ENCODE peak calls at places on chromosomes 4 and X, in five cellular contexts. One of them, this sample, is unnamed.

GRCh38 chr4:72786401-72786990 is 217.5 kb upstream of the ADAMTS3 start:
- DNase-seq in stimulated activated CD8-positive, alpha-beta memory T cell treated with anti-CD3 and anti-CD28 coated beads, Interleukin-12 subunit alpha, Interleukin-12 subunit beta, amount 100 ng/mL, for 1 hour: no peak
- DNase-seq in GM03348: no peak
- DNase-seq in NCI-H2081: no peak
- DNase-seq in retinal pigment epithelial cell: no peak
- DNase-seq in this sample: no peak

GRCh38 chr4:57116245-57116644 is 6.1 kb upstream of the IGFBP7 start:
- DNase-seq in stimulated activated CD8-positive, alpha-beta memory T cell treated with anti-CD3 and anti-CD28 coated beads, Interleukin-12 subunit alpha, Interleukin-12 subunit beta, amount 100 ng/mL, for 1 hour: no peak
- DNase-seq in GM03348: no peak
- DNase-seq in NCI-H2081: no peak
- DNase-seq in retinal pigment epithelial cell: no peak
- DNase-seq in this sample: no peak

GRCh38 chrX:150543230-150544155 is 24.9 kb upstream of the MTM1 start:
- DNase-seq in stimulated activated CD8-positive, alpha-beta memory T cell treated with anti-CD3 and anti-CD28 coated beads, Interleukin-12 subunit alpha, Interleukin-12 subunit beta, amount 100 ng/mL, for 1 hour: no peak
- DNase-seq in GM03348: no peak
- DNase-seq in NCI-H2081: no peak
- DNase-seq in retinal pigment epithelial cell: no peak
- DNase-seq in this sample: no peak

GRCh38 chr4:52840531-52841350 is 21.4 kb upstream of the RASL11B start:
- DNase-seq in stimulated activated CD8-positive, alpha-beta memory T cell treated with anti-CD3 and anti-CD28 coated beads, Interleukin-12 subunit alpha, Interleukin-12 subunit beta, amount 100 ng/mL, for 1 hour: no peak
- DNase-seq in GM03348: no peak
- DNase-seq in NCI-H2081: no peak
- DNase-seq in retinal pigment epithelial cell: no peak
- DNase-seq in this sample: no peak

GRCh38 chr4:148435654-148436406 is 6.4 kb downstream of the NR3C2 start:
- DNase-seq in stimulated activated CD8-positive, alpha-beta memory T cell treated with anti-CD3 and anti-CD28 coated beads, Interleukin-12 subunit alpha, Interleukin-12 subunit beta, amount 100 ng/mL, for 1 hour: no peak
- DNase-seq in GM03348: no peak
- DNase-seq in NCI-H2081: no peak
- DNase-seq in retinal pigment epithelial cell: no peak
- DNase-seq in this sample: no peak

GRCh38 chr4:137660211-137660610 is 127.9 kb upstream of the PCDH18 start:
- DNase-seq in stimulated activated CD8-positive, alpha-beta memory T cell treated with anti-CD3 and anti-CD28 coated beads, Interleukin-12 subunit alpha, Interleukin-12 subunit beta, amount 100 ng/mL, for 1 hour: no peak
- DNase-seq in GM03348: peak
- DNase-seq in NCI-H2081: no peak
- DNase-seq in retinal pigment epithelial cell: no peak
- DNase-seq in this sample: no peak

GRCh38 chrX:45077748-45078424 is 122.8 kb downstream of the DIPK2B start:
- DNase-seq in stimulated activated CD8-positive, alpha-beta memory T cell treated with anti-CD3 and anti-CD28 coated beads, Interleukin-12 subunit alpha, Interleukin-12 subunit beta, amount 100 ng/mL, for 1 hour: no peak
- DNase-seq in GM03348: no peak
- DNase-seq in NCI-H2081: no peak
- DNase-seq in retinal pigment epithelial cell: no peak
- DNase-seq in this sample: no peak

GRCh38 chr4:169649545-169650226 is 29.3 kb downstream of the CLCN3 start:
- DNase-seq in stimulated activated CD8-positive, alpha-beta memory T cell treated with anti-CD3 and anti-CD28 coated beads, Interleukin-12 subunit alpha, Interleukin-12 subunit beta, amount 100 ng/mL, for 1 hour: no peak
- DNase-seq in GM03348: no peak
- DNase-seq in NCI-H2081: no peak
- DNase-seq in retinal pigment epithelial cell: no peak
- DNase-seq in this sample: no peak

GRCh38 chr4:53508446-53508845 is 82.8 kb downstream of the LNX1 start:
- DNase-seq in stimulated activated CD8-positive, alpha-beta memory T cell treated with anti-CD3 and anti-CD28 coated beads, Interleukin-12 subunit alpha, Interleukin-12 subunit beta, amount 100 ng/mL, for 1 hour: no peak
- DNase-seq in GM03348: no peak
- DNase-seq in NCI-H2081: no peak
- DNase-seq in retinal pigment epithelial cell: no peak
- DNase-seq in this sample: peak

GRCh38 chrX:65928522-65928921 is 111.4 kb downstream of the VSIG4 start:
- DNase-seq in stimulated activated CD8-positive, alpha-beta memory T cell treated with anti-CD3 and anti-CD28 coated beads, Interleukin-12 subunit alpha, Interleukin-12 subunit beta, amount 100 ng/mL, for 1 hour: no peak
- DNase-seq in GM03348: no peak
- DNase-seq in NCI-H2081: no peak
- DNase-seq in retinal pigment epithelial cell: no peak
- DNase-seq in this sample: no peak

GRCh38 chr4:143406523-143406922 is 69.8 kb downstream of the GAB1 start:
- DNase-seq in stimulated activated CD8-positive, alpha-beta memory T cell treated with anti-CD3 and anti-CD28 coated beads, Interleukin-12 subunit alpha, Interleukin-12 subunit beta, amount 100 ng/mL, for 1 hour: no peak
- DNase-seq in GM03348: no peak
- DNase-seq in NCI-H2081: no peak
- DNase-seq in retinal pigment epithelial cell: no peak
- DNase-seq in this sample: peak

GRCh38 chr4:82739292-82740190 is 59.1 kb downstream of the SCD5 start:
- DNase-seq in stimulated activated CD8-positive, alpha-beta memory T cell treated with anti-CD3 and anti-CD28 coated beads, Interleukin-12 subunit alpha, Interleukin-12 subunit beta, amount 100 ng/mL, for 1 hour: peak
- DNase-seq in GM03348: peak
- DNase-seq in NCI-H2081: no peak
- DNase-seq in retinal pigment epithelial cell: no peak
- DNase-seq in this sample: peak

GRCh38 chrX:15567886-15568616 is 32.7 kb downstream of the ACE2 start:
- DNase-seq in stimulated activated CD8-positive, alpha-beta memory T cell treated with anti-CD3 and anti-CD28 coated beads, Interleukin-12 subunit alpha, Interleukin-12 subunit beta, amount 100 ng/mL, for 1 hour: no peak
- DNase-seq in GM03348: no peak
- DNase-seq in NCI-H2081: peak
- DNase-seq in retinal pigment epithelial cell: no peak
- DNase-seq in this sample: no peak

GRCh38 chr4:108070775-108071174 is 81.1 kb downstream of the HADH start:
- DNase-seq in stimulated activated CD8-positive, alpha-beta memory T cell treated with anti-CD3 and anti-CD28 coated beads, Interleukin-12 subunit alpha, Interleukin-12 subunit beta, amount 100 ng/mL, for 1 hour: no peak
- DNase-seq in GM03348: no peak
- DNase-seq in NCI-H2081: no peak
- DNase-seq in retinal pigment epithelial cell: no peak
- DNase-seq in this sample: no peak

GRCh38 chrX:150879855-150880807 is 18.3 kb downstream of the CD99L2 start:
- DNase-seq in stimulated activated CD8-positive, alpha-beta memory T cell treated with anti-CD3 and anti-CD28 coated beads, Interleukin-12 subunit alpha, Interleukin-12 subunit beta, amount 100 ng/mL, for 1 hour: no peak
- DNase-seq in GM03348: no peak
- DNase-seq in NCI-H2081: no peak
- DNase-seq in retinal pigment epithelial cell: no peak
- DNase-seq in this sample: no peak

GRCh38 chrX:1433646-1434357 is 18.9 kb downstream of the ASMTL start:
- DNase-seq in stimulated activated CD8-positive, alpha-beta memory T cell treated with anti-CD3 and anti-CD28 coated beads, Interleukin-12 subunit alpha, Interleukin-12 subunit beta, amount 100 ng/mL, for 1 hour: no peak
- DNase-seq in GM03348: no peak
- DNase-seq in NCI-H2081: no peak
- DNase-seq in retinal pigment epithelial cell: no peak
- DNase-seq in this sample: no peak

GRCh38 chr4:21884615-21885014 is 64.0 kb downstream of the KCNIP4 start:
- DNase-seq in stimulated activated CD8-positive, alpha-beta memory T cell treated with anti-CD3 and anti-CD28 coated beads, Interleukin-12 subunit alpha, Interleukin-12 subunit beta, amount 100 ng/mL, for 1 hour: no peak
- DNase-seq in GM03348: no peak
- DNase-seq in NCI-H2081: no peak
- DNase-seq in retinal pigment epithelial cell: no peak
- DNase-seq in this sample: no peak

GRCh38 chr4:174120446-174121142 is 162.9 kb downstream of the FBXO8 start:
- DNase-seq in stimulated activated CD8-positive, alpha-beta memory T cell treated with anti-CD3 and anti-CD28 coated beads, Interleukin-12 subunit alpha, Interleukin-12 subunit beta, amount 100 ng/mL, for 1 hour: no peak
- DNase-seq in GM03348: peak
- DNase-seq in NCI-H2081: peak
- DNase-seq in retinal pigment epithelial cell: peak
- DNase-seq in this sample: peak

GRCh38 chrX:80432863-80433262 is 12.6 kb downstream of the TENT5D start:
- DNase-seq in stimulated activated CD8-positive, alpha-beta memory T cell treated with anti-CD3 and anti-CD28 coated beads, Interleukin-12 subunit alpha, Interleukin-12 subunit beta, amount 100 ng/mL, for 1 hour: no peak
- DNase-seq in GM03348: peak
- DNase-seq in NCI-H2081: no peak
- DNase-seq in retinal pigment epithelial cell: no peak
- DNase-seq in this sample: no peak

GRCh38 chrX:117834076-117834475 is 282.5 kb downstream of the KLHL13 start:
- DNase-seq in stimulated activated CD8-positive, alpha-beta memory T cell treated with anti-CD3 and anti-CD28 coated beads, Interleukin-12 subunit alpha, Interleukin-12 subunit beta, amount 100 ng/mL, for 1 hour: no peak
- DNase-seq in GM03348: no peak
- DNase-seq in NCI-H2081: no peak
- DNase-seq in retinal pigment epithelial cell: no peak
- DNase-seq in this sample: no peak

GRCh38 chr4:125169192-125169591 is 145.6 kb upstream of the FAT4 start:
- DNase-seq in stimulated activated CD8-positive, alpha-beta memory T cell treated with anti-CD3 and anti-CD28 coated beads, Interleukin-12 subunit alpha, Interleukin-12 subunit beta, amount 100 ng/mL, for 1 hour: no peak
- DNase-seq in GM03348: no peak
- DNase-seq in NCI-H2081: no peak
- DNase-seq in retinal pigment epithelial cell: no peak
- DNase-seq in this sample: no peak

GRCh38 chr4:105933083-105933482 is 37.8 kb downstream of the NPNT start:
- DNase-seq in stimulated activated CD8-positive, alpha-beta memory T cell treated with anti-CD3 and anti-CD28 coated beads, Interleukin-12 subunit alpha, Interleukin-12 subunit beta, amount 100 ng/mL, for 1 hour: no peak
- DNase-seq in GM03348: no peak
- DNase-seq in NCI-H2081: no peak
- DNase-seq in retinal pigment epithelial cell: no peak
- DNase-seq in this sample: no peak

GRCh38 chrX:148771440-148771839 is 271.0 kb downstream of the AFF2 start:
- DNase-seq in stimulated activated CD8-positive, alpha-beta memory T cell treated with anti-CD3 and anti-CD28 coated beads, Interleukin-12 subunit alpha, Interleukin-12 subunit beta, amount 100 ng/mL, for 1 hour: no peak
- DNase-seq in GM03348: no peak
- DNase-seq in NCI-H2081: no peak
- DNase-seq in retinal pigment epithelial cell: no peak
- DNase-seq in this sample: no peak

GRCh38 chrX:46929439-46930018 is 17.3 kb downstream of the JADE3 start:
- DNase-seq in stimulated activated CD8-positive, alpha-beta memory T cell treated with anti-CD3 and anti-CD28 coated beads, Interleukin-12 subunit alpha, Interleukin-12 subunit beta, amount 100 ng/mL, for 1 hour: no peak
- DNase-seq in GM03348: peak
- DNase-seq in NCI-H2081: no peak
- DNase-seq in retinal pigment epithelial cell: no peak
- DNase-seq in this sample: peak

GRCh38 chr4:168928346-168928745 is 81.7 kb downstream of the CBR4 start:
- DNase-seq in stimulated activated CD8-positive, alpha-beta memory T cell treated with anti-CD3 and anti-CD28 coated beads, Interleukin-12 subunit alpha, Interleukin-12 subunit beta, amount 100 ng/mL, for 1 hour: no peak
- DNase-seq in GM03348: no peak
- DNase-seq in NCI-H2081: no peak
- DNase-seq in retinal pigment epithelial cell: no peak
- DNase-seq in this sample: no peak

GRCh38 chr4:86834901-86835300 is 14.3 kb downstream of the SLC10A6 start:
- DNase-seq in stimulated activated CD8-positive, alpha-beta memory T cell treated with anti-CD3 and anti-CD28 coated beads, Interleukin-12 subunit alpha, Interleukin-12 subunit beta, amount 100 ng/mL, for 1 hour: no peak
- DNase-seq in GM03348: peak
- DNase-seq in NCI-H2081: no peak
- DNase-seq in retinal pigment epithelial cell: no peak
- DNase-seq in this sample: peak

GRCh38 chr4:182238355-182238931 is 4.8 kb upstream of the TENM3 start:
- DNase-seq in stimulated activated CD8-positive, alpha-beta memory T cell treated with anti-CD3 and anti-CD28 coated beads, Interleukin-12 subunit alpha, Interleukin-12 subunit beta, amount 100 ng/mL, for 1 hour: no peak
- DNase-seq in GM03348: no peak
- DNase-seq in NCI-H2081: no peak
- DNase-seq in retinal pigment epithelial cell: no peak
- DNase-seq in this sample: no peak

GRCh38 chrX:155027509-155028066 is 944 bp downstream of the FUNDC2 start:
- DNase-seq in stimulated activated CD8-positive, alpha-beta memory T cell treated with anti-CD3 and anti-CD28 coated beads, Interleukin-12 subunit alpha, Interleukin-12 subunit beta, amount 100 ng/mL, for 1 hour: no peak
- DNase-seq in GM03348: peak
- DNase-seq in NCI-H2081: no peak
- DNase-seq in retinal pigment epithelial cell: peak
- DNase-seq in this sample: peak

GRCh38 chr4:124970011-124970410 is 257.5 kb upstream of the ANKRD50 start:
- DNase-seq in stimulated activated CD8-positive, alpha-beta memory T cell treated with anti-CD3 and anti-CD28 coated beads, Interleukin-12 subunit alpha, Interleukin-12 subunit beta, amount 100 ng/mL, for 1 hour: no peak
- DNase-seq in GM03348: no peak
- DNase-seq in NCI-H2081: no peak
- DNase-seq in retinal pigment epithelial cell: no peak
- DNase-seq in this sample: peak

GRCh38 chrX:19673334-19674040 is 158.2 kb upstream of the MAP3K15 start:
- DNase-seq in stimulated activated CD8-positive, alpha-beta memory T cell treated with anti-CD3 and anti-CD28 coated beads, Interleukin-12 subunit alpha, Interleukin-12 subunit beta, amount 100 ng/mL, for 1 hour: no peak
- DNase-seq in GM03348: peak
- DNase-seq in NCI-H2081: no peak
- DNase-seq in retinal pigment epithelial cell: peak
- DNase-seq in this sample: peak

GRCh38 chr4:11904117-11904535 is 475.4 kb upstream of the HS3ST1 start:
- DNase-seq in stimulated activated CD8-positive, alpha-beta memory T cell treated with anti-CD3 and anti-CD28 coated beads, Interleukin-12 subunit alpha, Interleukin-12 subunit beta, amount 100 ng/mL, for 1 hour: no peak
- DNase-seq in GM03348: no peak
- DNase-seq in NCI-H2081: no peak
- DNase-seq in retinal pigment epithelial cell: peak
- DNase-seq in this sample: no peak

GRCh38 chr4:36990108-36990872 is 254.3 kb upstream of the NWD2 start:
- DNase-seq in stimulated activated CD8-positive, alpha-beta memory T cell treated with anti-CD3 and anti-CD28 coated beads, Interleukin-12 subunit alpha, Interleukin-12 subunit beta, amount 100 ng/mL, for 1 hour: no peak
- DNase-seq in GM03348: no peak
- DNase-seq in NCI-H2081: no peak
- DNase-seq in retinal pigment epithelial cell: no peak
- DNase-seq in this sample: no peak

GRCh38 chrX:73239242-73239641 is 24.6 kb upstream of the NAP1L2 start:
- DNase-seq in stimulated activated CD8-positive, alpha-beta memory T cell treated with anti-CD3 and anti-CD28 coated beads, Interleukin-12 subunit alpha, Interleukin-12 subunit beta, amount 100 ng/mL, for 1 hour: no peak
- DNase-seq in GM03348: no peak
- DNase-seq in NCI-H2081: no peak
- DNase-seq in retinal pigment epithelial cell: no peak
- DNase-seq in this sample: no peak

GRCh38 chr4:54659213-54660144 is 1.7 kb downstream of the KIT start:
- DNase-seq in stimulated activated CD8-positive, alpha-beta memory T cell treated with anti-CD3 and anti-CD28 coated beads, Interleukin-12 subunit alpha, Interleukin-12 subunit beta, amount 100 ng/mL, for 1 hour: no peak
- DNase-seq in GM03348: no peak
- DNase-seq in NCI-H2081: no peak
- DNase-seq in retinal pigment epithelial cell: no peak
- DNase-seq in this sample: peak

GRCh38 chr4:90127223-90127705 is at the start of gene CCSER1:
- DNase-seq in stimulated activated CD8-positive, alpha-beta memory T cell treated with anti-CD3 and anti-CD28 coated beads, Interleukin-12 subunit alpha, Interleukin-12 subunit beta, amount 100 ng/mL, for 1 hour: no peak
- DNase-seq in GM03348: peak
- DNase-seq in NCI-H2081: peak
- DNase-seq in retinal pigment epithelial cell: no peak
- DNase-seq in this sample: peak

This sample was measured in AG08395.